ENCODE peak calls at places on chromosomes 4 and X, in nine cellular contexts. X is Kasumi-1; K is GM04504; W is cardiac fibroblast; O is omental fat pad; L is effector memory CD4-positive, alpha-beta T cell; F is lower lobe of right lung; J is NCI-H1092 treated with DMSO at 0.1 percent for 48 hours; V is CD4-positive, CD25-positive, alpha-beta regulatory T cell. A is an unnamed sample.

GRCh38 chr4:1153567-1154090 is 18.8 kb downstream of the SPON2 start:
- DNase-seq in X (no peak), K (no peak), W (no peak), O (no peak), L (no peak), F (no peak), J (no peak), V (no peak), A (no peak)

GRCh38 chrX:107731831-107732502 is 43.6 kb downstream of the TSC22D3 start:
- DNase-seq in X (peak; percentile 25), K (no peak), W (peak; percentile 97), O (peak; percentile 67), L (no peak), F (peak; percentile 88), J (peak; percentile 64), V (no peak), A (peak; percentile 56)

GRCh38 chrX:109886122-109886761 is 116.7 kb upstream of the TMEM164 start:
- DNase-seq in X (peak; percentile 43), K (no peak), W (peak; percentile 66), O (no peak), L (no peak), F (peak; percentile 41), J (peak; percentile 27), V (no peak), A (no peak)

GRCh38 chr4:128811571-128812359 is 2.3 kb downstream of the JADE1 start:
- DNase-seq in X (peak; percentile 79), K (peak; percentile 73), W (peak; percentile 94), O (peak; percentile 53), L (peak; percentile 67), F (peak; percentile 92), J (peak; percentile 89), V (peak; percentile 73), A (peak; percentile 69)

GRCh38 chr4:165814256-165815010 is 58.6 kb upstream of the TLL1 start:
- DNase-seq in X (no peak), K (no peak), W (peak; percentile 8), O (no peak), L (no peak), F (no peak), J (no peak), V (no peak), A (no peak)

GRCh38 chrX:65985922-65986588 is 53.8 kb downstream of the VSIG4 start:
- DNase-seq in X (peak; percentile 74), K (peak; percentile 19), W (peak; percentile 64), O (no peak), L (peak; percentile 27), F (no peak), J (peak; percentile 4), V (peak; percentile 1), A (peak; percentile 61)

GRCh38 chr4:24842356-24842755 is 47.0 kb downstream of the SOD3 start:
- DNase-seq in X (no peak), K (no peak), W (no peak), O (no peak), L (no peak), F (no peak), J (no peak), V (no peak), A (no peak)

GRCh38 chr4:78720994-78721677 is 55.0 kb upstream of the BMP2K start:
- DNase-seq in X (peak; percentile 24), K (no peak), W (no peak), O (no peak), L (no peak), F (no peak), J (no peak), V (no peak), A (peak; percentile 53)

GRCh38 chr4:41541697-41542096 is 3.7 kb downstream of the LIMCH1 start:
- DNase-seq in X (no peak), K (peak; percentile 29), W (peak; percentile 52), O (no peak), L (no peak), F (no peak), J (no peak), V (no peak), A (no peak)

GRCh38 chr4:155445306-155445705 is 68.5 kb upstream of the MAP9 start:
- DNase-seq in X (no peak), K (no peak), W (no peak), O (no peak), L (no peak), F (no peak), J (no peak), V (no peak), A (no peak)

GRCh38 chr4:153634737-153635353 is 49.2 kb upstream of the TLR2 start:
- DNase-seq in X (peak; percentile 73), K (no peak), W (peak; percentile 50), O (no peak), L (no peak), F (no peak), J (no peak), V (no peak), A (no peak)

A was measured in pons.